ENCODE peak calls at places on chromosomes 3 and 15, in seven cellular contexts. One of them, this sample, is unnamed.

GRCh38 chr3:63067999-63068645 is 192.9 kb upstream of the CADPS start:
- DNase-seq in K562: peak
- DNase-seq in HCT116: no peak
- DNase-seq in H1: no peak
- DNase-seq in endothelial cell of umbilical vein: peak
- DNase-seq in HepG2: peak
- DNase-seq in GM12878: no peak
- DNase-seq in this sample: peak

GRCh38 chr3:194265996-194266657 is 85.0 kb downstream of the CPN2 start:
- DNase-seq in endothelial cell of umbilical vein: peak
- DNase-seq in HCT116: no peak
- DNase-seq in K562: no peak
- DNase-seq in H1: no peak
- DNase-seq in GM12878: no peak
- DNase-seq in HepG2: no peak
- DNase-seq in this sample: no peak

GRCh38 chr3:129032716-129033115 is 27.9 kb upstream of the GP9 start:
- DNase-seq in H1: no peak
- DNase-seq in endothelial cell of umbilical vein: no peak
- DNase-seq in HepG2: no peak
- DNase-seq in GM12878: no peak
- DNase-seq in HCT116: no peak
- DNase-seq in K562: no peak
- DNase-seq in this sample: no peak

GRCh38 chr3:25386686-25387271 is 41.3 kb upstream of the RARB start:
- DNase-seq in endothelial cell of umbilical vein: no peak
- DNase-seq in H1: no peak
- DNase-seq in HCT116: no peak
- DNase-seq in HepG2: no peak
- DNase-seq in GM12878: no peak
- DNase-seq in K562: no peak
- DNase-seq in this sample: no peak

GRCh38 chr3:175207361-175207760 is 348.2 kb downstream of the NAALADL2 start:
- DNase-seq in HepG2: no peak
- DNase-seq in GM12878: no peak
- DNase-seq in endothelial cell of umbilical vein: peak
- DNase-seq in HCT116: no peak
- DNase-seq in H1: no peak
- DNase-seq in K562: no peak
- DNase-seq in this sample: no peak

GRCh38 chr3:127698264-127699097 is 25.7 kb downstream of the ABTB1 start:
- DNase-seq in K562: no peak
- DNase-seq in HCT116: no peak
- DNase-seq in GM12878: no peak
- DNase-seq in endothelial cell of umbilical vein: no peak
- DNase-seq in HepG2: no peak
- DNase-seq in H1: no peak
- DNase-seq in this sample: no peak

GRCh38 chr3:64290864-64291263 is 65.6 kb upstream of the PRICKLE2 start:
- DNase-seq in GM12878: no peak
- DNase-seq in endothelial cell of umbilical vein: no peak
- DNase-seq in HCT116: no peak
- DNase-seq in HepG2: no peak
- DNase-seq in K562: no peak
- DNase-seq in H1: no peak
- DNase-seq in this sample: no peak

GRCh38 chr15:90789496-90789895 is 72.3 kb downstream of the BLM start:
- DNase-seq in endothelial cell of umbilical vein: no peak
- DNase-seq in GM12878: no peak
- DNase-seq in HepG2: no peak
- DNase-seq in K562: no peak
- DNase-seq in H1: no peak
- DNase-seq in HCT116: no peak
- DNase-seq in this sample: no peak

GRCh38 chr3:167406876-167407492 is 26.9 kb upstream of the ZBBX start:
- DNase-seq in HepG2: peak
- DNase-seq in endothelial cell of umbilical vein: peak
- DNase-seq in GM12878: no peak
- DNase-seq in K562: peak
- DNase-seq in H1: peak
- DNase-seq in HCT116: peak
- DNase-seq in this sample: peak

GRCh38 chr3:132625613-132626012 is 28.5 kb downstream of the ACKR4 start:
- DNase-seq in GM12878: no peak
- DNase-seq in HCT116: no peak
- DNase-seq in K562: no peak
- DNase-seq in endothelial cell of umbilical vein: no peak
- DNase-seq in H1: no peak
- DNase-seq in HepG2: no peak
- DNase-seq in this sample: no peak

GRCh38 chr3:170918715-170919114 is 10.3 kb upstream of the EIF5A2 start:
- DNase-seq in endothelial cell of umbilical vein: no peak
- DNase-seq in HCT116: no peak
- DNase-seq in H1: no peak
- DNase-seq in K562: no peak
- DNase-seq in HepG2: no peak
- DNase-seq in GM12878: no peak
- DNase-seq in this sample: no peak

GRCh38 chr3:11335056-11335608 is 62.9 kb downstream of the ATG7 start:
- DNase-seq in K562: peak
- DNase-seq in GM12878: peak
- DNase-seq in H1: no peak
- DNase-seq in HCT116: peak
- DNase-seq in endothelial cell of umbilical vein: peak
- DNase-seq in HepG2: peak
- DNase-seq in this sample: peak

GRCh38 chr3:198093082-198093679 is 133.2 kb downstream of the LMLN start:
- DNase-seq in GM12878: no peak
- DNase-seq in HCT116: no peak
- DNase-seq in HepG2: no peak
- DNase-seq in H1: no peak
- DNase-seq in K562: no peak
- DNase-seq in endothelial cell of umbilical vein: no peak
- DNase-seq in this sample: no peak

GRCh38 chr3:198096015-198096414 is 136.0 kb downstream of the LMLN start:
- DNase-seq in endothelial cell of umbilical vein: no peak
- DNase-seq in HCT116: no peak
- DNase-seq in HepG2: no peak
- DNase-seq in H1: no peak
- DNase-seq in GM12878: no peak
- DNase-seq in K562: no peak
- DNase-seq in this sample: no peak

GRCh38 chr3:198088421-198088955 is 128.5 kb downstream of the LMLN start:
- DNase-seq in K562: no peak
- DNase-seq in HepG2: no peak
- DNase-seq in H1: no peak
- DNase-seq in GM12878: no peak
- DNase-seq in HCT116: no peak
- DNase-seq in endothelial cell of umbilical vein: no peak
- DNase-seq in this sample: no peak

GRCh38 chr3:198092276-198092675 is 132.3 kb downstream of the LMLN start:
- DNase-seq in HCT116: no peak
- DNase-seq in HepG2: no peak
- DNase-seq in K562: peak
- DNase-seq in GM12878: no peak
- DNase-seq in endothelial cell of umbilical vein: no peak
- DNase-seq in H1: no peak
- DNase-seq in this sample: no peak

DNA sequence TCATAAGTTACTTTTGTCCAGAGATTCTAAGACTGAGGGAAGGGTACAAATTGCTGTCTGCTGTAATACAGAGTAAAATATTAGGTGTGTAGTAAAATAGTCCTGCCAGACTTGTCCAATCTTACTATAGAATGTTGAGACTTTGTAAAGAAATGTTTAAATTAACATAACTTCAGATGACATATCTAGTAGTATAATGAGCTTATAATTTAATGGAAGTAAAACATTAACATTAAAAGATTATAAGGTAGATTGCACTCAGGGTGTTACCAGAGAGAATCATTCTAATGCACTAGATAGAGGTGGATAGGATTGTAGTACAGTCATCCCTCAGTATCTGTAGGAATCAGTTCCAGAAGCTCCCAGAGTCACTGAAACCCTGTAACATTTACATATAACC is 130.8 kb downstream of the LMLN start:
- DNase-seq in HepG2: no peak
- DNase-seq in GM12878: no peak
- DNase-seq in H1: no peak
- DNase-seq in K562: no peak
- DNase-seq in endothelial cell of umbilical vein: no peak
- DNase-seq in HCT116: no peak
- DNase-seq in this sample: no peak
- TF ChIP-seq EZH2 in HepG2: no peak
- TF ChIP-seq EZH2 in GM12878: no peak
- TF ChIP-seq EZH2 in H1: no peak
- TF ChIP-seq EZH2 in K562: no peak
- TF ChIP-seq EZH2 in endothelial cell of umbilical vein: no peak
- TF ChIP-seq EZH2 in HCT116: no peak
- TF ChIP-seq EZH2 in this sample: no peak

GRCh38 chr15:59569477-59569876 is 42.1 kb upstream of the GCNT3 start:
- DNase-seq in HepG2: no peak
- DNase-seq in HCT116: no peak
- DNase-seq in H1: no peak
- DNase-seq in GM12878: no peak
- DNase-seq in K562: no peak
- DNase-seq in endothelial cell of umbilical vein: no peak
- DNase-seq in this sample: no peak

GRCh38 chr15:59571606-59572005 is 40.0 kb upstream of the GCNT3 start:
- DNase-seq in HepG2: no peak
- DNase-seq in endothelial cell of umbilical vein: no peak
- DNase-seq in H1: no peak
- DNase-seq in HCT116: no peak
- DNase-seq in K562: no peak
- DNase-seq in GM12878: no peak
- DNase-seq in this sample: no peak

GRCh38 chr15:59567369-59567768 is 44.2 kb upstream of the GCNT3 start:
- DNase-seq in endothelial cell of umbilical vein: no peak
- DNase-seq in HCT116: no peak
- DNase-seq in GM12878: no peak
- DNase-seq in HepG2: no peak
- DNase-seq in K562: no peak
- DNase-seq in H1: no peak
- DNase-seq in this sample: no peak

GRCh38 chr15:59565299-59565698 is 46.3 kb upstream of the GCNT3 start:
- DNase-seq in K562: no peak
- DNase-seq in HepG2: no peak
- DNase-seq in H1: no peak
- DNase-seq in HCT116: no peak
- DNase-seq in GM12878: no peak
- DNase-seq in endothelial cell of umbilical vein: no peak
- DNase-seq in this sample: no peak

DNA sequence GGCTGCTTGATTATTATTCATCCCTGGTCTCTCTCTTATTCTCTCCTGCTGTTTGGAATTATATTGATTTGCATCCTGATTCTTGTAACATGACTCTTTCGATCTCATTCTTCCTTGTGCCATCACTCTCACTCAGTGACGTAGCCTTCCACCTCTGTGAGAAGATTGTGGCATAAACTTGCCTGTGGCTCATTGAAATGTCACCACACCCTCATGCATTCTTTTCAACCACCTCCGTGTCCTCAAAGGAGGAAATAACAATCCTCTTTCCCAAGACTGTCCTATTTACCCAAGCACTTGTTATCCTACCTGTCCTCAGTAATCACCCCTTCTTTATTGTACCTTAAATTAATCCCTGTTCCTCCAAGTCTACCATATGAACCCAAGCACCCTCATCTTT is 41.2 kb upstream of the GCNT3 start:
- DNase-seq in HCT116: peak
- DNase-seq in GM12878: no peak
- DNase-seq in HepG2: no peak
- DNase-seq in K562: no peak
- DNase-seq in endothelial cell of umbilical vein: no peak
- DNase-seq in H1: no peak
- DNase-seq in this sample: no peak
- TF ChIP-seq POLR2AphosphoS5 in HCT116: no peak
- TF ChIP-seq POLR2AphosphoS5 in GM12878: no peak
- TF ChIP-seq POLR2AphosphoS5 in HepG2: no peak
- TF ChIP-seq POLR2AphosphoS5 in K562: no peak
- TF ChIP-seq POLR2AphosphoS5 in endothelial cell of umbilical vein: no peak
- TF ChIP-seq POLR2AphosphoS5 in H1: no peak
- TF ChIP-seq POLR2AphosphoS5 in this sample: no peak

GRCh38 chr3:109331692-109332091 is 5.7 kb downstream of the DPPA4 start:
- DNase-seq in endothelial cell of umbilical vein: no peak
- DNase-seq in K562: no peak
- DNase-seq in GM12878: no peak
- DNase-seq in HepG2: no peak
- DNase-seq in H1: no peak
- DNase-seq in HCT116: no peak
- DNase-seq in this sample: no peak
- H3K9ac ChIP-seq in endothelial cell of umbilical vein: no peak
- H3K9ac ChIP-seq in K562: no peak
- H3K9ac ChIP-seq in GM12878: no peak
- H3K9ac ChIP-seq in HepG2: no peak
- H3K9ac ChIP-seq in H1: no peak
- H3K9ac ChIP-seq in HCT116: no peak
- H3K9ac ChIP-seq in this sample: no peak

GRCh38 chr3:137769321-137770065 is 5.4 kb downstream of the SOX14 start:
- DNase-seq in H1: no peak
- DNase-seq in endothelial cell of umbilical vein: no peak
- DNase-seq in GM12878: no peak
- DNase-seq in HepG2: no peak
- DNase-seq in K562: no peak
- DNase-seq in HCT116: no peak
- DNase-seq in this sample: no peak

GRCh38 chr3:137772231-137772617 is 8.1 kb downstream of the SOX14 start:
- DNase-seq in HCT116: no peak
- DNase-seq in GM12878: no peak
- DNase-seq in H1: no peak
- DNase-seq in K562: no peak
- DNase-seq in endothelial cell of umbilical vein: no peak
- DNase-seq in HepG2: no peak
- DNase-seq in this sample: no peak

GRCh38 chr3:137771401-137772230 is 7.5 kb downstream of the SOX14 start:
- DNase-seq in GM12878: no peak
- DNase-seq in endothelial cell of umbilical vein: no peak
- DNase-seq in K562: no peak
- DNase-seq in HCT116: no peak
- DNase-seq in HepG2: no peak
- DNase-seq in H1: no peak
- DNase-seq in this sample: no peak

GRCh38 chr3:137770066-137770805 is 6.1 kb downstream of the SOX14 start:
- DNase-seq in HepG2: no peak
- DNase-seq in H1: no peak
- DNase-seq in K562: no peak
- DNase-seq in endothelial cell of umbilical vein: no peak
- DNase-seq in GM12878: no peak
- DNase-seq in HCT116: no peak
- DNase-seq in this sample: no peak

DNA sequence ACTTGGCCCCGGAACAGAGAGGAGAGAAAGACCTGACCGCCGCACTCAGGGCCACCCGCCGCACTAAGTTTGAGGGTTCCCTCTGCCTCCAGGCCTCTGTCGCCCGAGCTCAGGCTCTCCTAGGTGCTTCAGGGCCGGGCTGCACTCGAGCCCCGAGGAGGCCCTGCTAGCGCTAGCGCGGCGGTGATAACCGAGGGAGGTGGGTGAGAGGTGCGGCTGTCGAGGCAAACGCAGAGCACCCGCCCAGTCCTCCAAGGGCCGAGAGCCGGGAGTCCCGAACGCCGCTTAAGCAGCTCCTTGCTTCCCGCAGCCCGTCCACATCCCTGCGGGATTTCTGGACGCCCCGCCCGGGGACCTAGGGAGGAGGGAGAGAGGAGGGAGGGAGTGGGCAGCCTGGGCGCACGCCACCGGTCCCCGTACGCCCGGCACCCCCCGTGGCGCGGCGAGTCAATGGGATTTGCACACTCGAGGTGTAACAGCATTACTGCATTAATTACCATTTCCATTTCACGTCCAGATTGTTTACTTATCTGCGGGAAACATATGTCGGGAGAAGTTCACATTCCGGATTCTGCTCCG is 6.8 kb downstream of the SOX14 start:
- DNase-seq in H1: no peak
- DNase-seq in endothelial cell of umbilical vein: no peak
- DNase-seq in HCT116: no peak
- DNase-seq in HepG2: no peak
- DNase-seq in GM12878: no peak
- DNase-seq in K562: no peak
- DNase-seq in this sample: no peak
- TF ChIP-seq EZH2 in H1: peak
- TF ChIP-seq EZH2 in endothelial cell of umbilical vein: peak
- TF ChIP-seq EZH2 in HCT116: no peak
- TF ChIP-seq EZH2 in HepG2: peak
- TF ChIP-seq EZH2 in GM12878: peak
- TF ChIP-seq EZH2 in K562: no peak
- TF ChIP-seq EZH2 in this sample: peak